ENCODE peak calls at places on chromosome X, in nine cellular contexts. E, V, R, M, W, C, X, O and T are unnamed samples.

GRCh38 chrX:29555465-29556091 is 659.8 kb upstream of the MAGEB2 start:
- DNase-seq in E (no peak), V (no peak), R (no peak), M (no peak), W (no peak), C (no peak), X (no peak), O (no peak), T (no peak)

GRCh38 chrX:105211051-105211575 is 9.4 kb downstream of the TEX13A start:
- DNase-seq in E (no peak), V (no peak), R (no peak), M (no peak), W (no peak), C (no peak), X (no peak), O (no peak), T (no peak)

GRCh38 chrX:20231598-20231997 is 35.1 kb downstream of the RPS6KA3 start:
- DNase-seq in E (no peak), V (no peak), R (no peak), M (no peak), W (no peak), C (no peak), X (no peak), O (no peak), T (no peak)

GRCh38 chrX:27132851-27133250 is 330.3 kb downstream of the PPP4R3C start:
- DNase-seq in E (no peak), V (no peak), R (no peak), M (no peak), W (no peak), C (no peak), X (no peak), O (no peak), T (no peak)

GRCh38 chrX:83508006-83508405 is at the start of gene POU3F4:
- DNase-seq in E (no peak), V (no peak), R (no peak), M (peak), W (no peak), C (no peak), X (peak), O (peak), T (no peak)

GRCh38 chrX:151505796-151506195 is 57.7 kb upstream of the PASD1 start:
- DNase-seq in E (no peak), V (no peak), R (no peak), M (no peak), W (no peak), C (no peak), X (no peak), O (no peak), T (no peak)

GRCh38 chrX:37455381-37455780 is 106.2 kb downstream of the PRRG1 start:
- DNase-seq in E (no peak), V (no peak), R (no peak), M (no peak), W (no peak), C (no peak), X (no peak), O (no peak), T (no peak)

GRCh38 chrX:152600853-152601635 is 36.7 kb upstream of the GABRQ start:
- DNase-seq in E (no peak), V (no peak), R (no peak), M (no peak), W (no peak), C (no peak), X (peak), O (peak), T (no peak)

GRCh38 chrX:155985208-155985607 is 12.3 kb upstream of the IL9R start:
- DNase-seq in E (no peak), V (no peak), R (no peak), M (no peak), W (no peak), C (no peak), X (no peak), O (no peak), T (no peak)

GRCh38 chrX:115393271-115393670 is 103.8 kb downstream of the LUZP4 start:
- DNase-seq in E (no peak), V (no peak), R (no peak), M (no peak), W (no peak), C (no peak), X (no peak), O (no peak), T (peak)

GRCh38 chrX:16222123-16222522 is 54.8 kb downstream of the MAGEB17 start:
- DNase-seq in E (no peak), V (no peak), R (peak), M (no peak), W (no peak), C (no peak), X (no peak), O (no peak), T (peak)

GRCh38 chrX:120308558-120308957 is 2.7 kb downstream of the TMEM255A start:
- DNase-seq in E (no peak), V (no peak), R (no peak), M (no peak), W (no peak), C (peak), X (no peak), O (no peak), T (no peak)

GRCh38 chrX:154748712-154749339 is 2.1 kb downstream of the GAB3 start:
- DNase-seq in E (no peak), V (no peak), R (peak), M (no peak), W (no peak), C (no peak), X (no peak), O (peak), T (no peak)

GRCh38 chrX:148382983-148383382 is 117.4 kb upstream of the AFF2 start:
- DNase-seq in E (no peak), V (no peak), R (no peak), M (no peak), W (no peak), C (no peak), X (no peak), O (no peak), T (no peak)

GRCh38 chrX:139766545-139766983 is 58.6 kb upstream of the MCF2 start:
- DNase-seq in E (no peak), V (no peak), R (peak), M (no peak), W (peak), C (no peak), X (no peak), O (no peak), T (no peak)

GRCh38 chrX:109922183-109922582 is 80.7 kb upstream of the TMEM164 start:
- DNase-seq in E (no peak), V (no peak), R (no peak), M (no peak), W (no peak), C (no peak), X (no peak), O (no peak), T (no peak)

GRCh38 chrX:131975851-131976250 is 47.3 kb upstream of the STK26 start:
- DNase-seq in E (no peak), V (no peak), R (no peak), M (no peak), W (no peak), C (no peak), X (no peak), O (no peak), T (no peak)

GRCh38 chrX:55787727-55788126 is 70.2 kb downstream of the RRAGB start:
- DNase-seq in E (no peak), V (no peak), R (no peak), M (no peak), W (no peak), C (no peak), X (no peak), O (no peak), T (no peak)

GRCh38 chrX:153469811-153470410 is 465 bp downstream of the HAUS7 start:
- DNase-seq in E (no peak), V (no peak), R (no peak), M (no peak), W (peak), C (no peak), X (peak), O (no peak), T (no peak)

GRCh38 chrX:108397627-108398392 is 40.4 kb downstream of the COL4A6 start:
- DNase-seq in E (no peak), V (no peak), R (no peak), M (no peak), W (no peak), C (no peak), X (no peak), O (no peak), T (no peak)

GRCh38 chrX:136021903-136022302 is 36.7 kb downstream of the SLC9A6 start:
- DNase-seq in E (no peak), V (no peak), R (no peak), M (no peak), W (no peak), C (no peak), X (no peak), O (no peak), T (no peak)

GRCh38 chrX:150767045-150767395 is 73.8 kb downstream of the MTMR1 start:
- DNase-seq in E (no peak), V (peak), R (peak), M (no peak), W (no peak), C (no peak), X (no peak), O (no peak), T (no peak)

GRCh38 chrX:9670136-9670905 is 95.3 kb downstream of the GPR143 start:
- DNase-seq in E (no peak), V (no peak), R (no peak), M (no peak), W (no peak), C (no peak), X (no peak), O (no peak), T (no peak)

GRCh38 chrX:15204130-15204751 is 65.6 kb downstream of the ASB9 start:
- DNase-seq in E (no peak), V (no peak), R (no peak), M (no peak), W (no peak), C (no peak), X (no peak), O (no peak), T (no peak)

GRCh38 chrX:19541196-19541595 is 25.9 kb upstream of the MAP3K15 start:
- DNase-seq in E (no peak), V (no peak), R (no peak), M (no peak), W (no peak), C (no peak), X (no peak), O (no peak), T (no peak)

GRCh38 chrX:17706676-17707075 is 30.6 kb upstream of the SCML1 start:
- DNase-seq in E (no peak), V (no peak), R (no peak), M (no peak), W (no peak), C (no peak), X (no peak), O (no peak), T (peak)

GRCh38 chrX:103310592-103311400 is at the start of gene BEX2:
- DNase-seq in E (no peak), V (peak), R (no peak), M (peak), W (peak), C (peak), X (peak), O (peak), T (no peak)

GRCh38 chrX:154735695-154736393 is 15.0 kb downstream of the GAB3 start:
- DNase-seq in E (no peak), V (peak), R (no peak), M (no peak), W (no peak), C (no peak), X (no peak), O (no peak), T (no peak)

GRCh38 chrX:153631346-153631745 is 15.7 kb upstream of the DUSP9 start:
- DNase-seq in E (no peak), V (no peak), R (no peak), M (no peak), W (no peak), C (no peak), X (no peak), O (no peak), T (no peak)

GRCh38 chrX:74450803-74451449 is 29.6 kb downstream of the SLC16A2 start:
- DNase-seq in E (no peak), V (no peak), R (peak), M (no peak), W (no peak), C (no peak), X (no peak), O (no peak), T (peak)

GRCh38 chrX:31546130-31546529 is 474.3 kb upstream of the FTHL17 start:
- DNase-seq in E (no peak), V (no peak), R (peak), M (no peak), W (no peak), C (no peak), X (no peak), O (no peak), T (peak)

GRCh38 chrX:103797691-103798090 is 21.1 kb downstream of the PLP1 start:
- DNase-seq in E (no peak), V (no peak), R (no peak), M (no peak), W (no peak), C (no peak), X (no peak), O (no peak), T (no peak)